ENCODE peak calls at places on chromosomes 6 and 20, in nine cellular contexts. S is left lung; O is stimulated activated CD4-positive, alpha-beta T cell treated with anti-CD3 and anti-CD28 coated beads, Interleukin-4, amount 100 ng/mL, for 48 hours; Y is EL; R is BE2C; A is mammary epithelial cell; U is activated CD4-positive, alpha-beta T cell treated with anti-CD3 and anti-CD28 coated beads for 4 hours; L is anterior cingulate cortex; N is HEK293T. X is an unnamed sample.

GRCh38 chr6:4371207-4371921 is 236.0 kb upstream of the ECI2 start:
- DNase-seq in S (no peak), O (no peak), Y (peak; percentile 82), R (no peak), A (no peak), U (no peak), L (no peak), N (no peak), X (peak; percentile 63)

GRCh38 chr6:169340395-169340794 is 86.7 kb upstream of the THBS2 start:
- DNase-seq in S (no peak), O (no peak), Y (no peak), R (peak; percentile 42), A (peak; percentile 79), U (no peak), L (no peak), N (no peak), X (no peak)

GRCh38 chr6:69026715-69027114 is 391.6 kb downstream of the ADGRB3 start:
- DNase-seq in S (no peak), O (no peak), Y (peak; percentile 21), R (no peak), A (no peak), U (no peak), L (no peak), N (no peak), X (peak; percentile 70)

GRCh38 chr6:27209659-27210269 is 37.7 kb upstream of the PRSS16 start:
- DNase-seq in S (no peak), O (no peak), Y (peak; percentile 12), R (peak; percentile 58), A (no peak), U (no peak), L (no peak), N (peak; percentile 27), X (peak; percentile 4)

GRCh38 chr20:52731086-52731485 is 241.1 kb upstream of the TSHZ2 start:
- DNase-seq in S (no peak), O (no peak), Y (no peak), R (no peak), A (no peak), U (no peak), L (no peak), N (no peak), X (peak; percentile 55)

GRCh38 chr6:90222724-90223198 is 73.9 kb downstream of the BACH2 start:
- DNase-seq in S (no peak), O (no peak), Y (peak; percentile 13), R (no peak), A (peak; percentile 87), U (peak; percentile 60), L (no peak), N (no peak), X (peak; percentile 94)

GRCh38 chr20:17665756-17666155 is 16.3 kb downstream of the RRBP1 start:
- DNase-seq in S (no peak), O (no peak), Y (peak; percentile 15), R (no peak), A (no peak), U (no peak), L (no peak), N (no peak), X (no peak)

GRCh38 chr20:56342783-56343182 is 16.0 kb upstream of the FAM210B start:
- DNase-seq in S (no peak), O (no peak), Y (no peak), R (no peak), A (no peak), U (no peak), L (no peak), N (no peak), X (no peak)

GRCh38 chr6:31686483-31686882 is 5.6 kb upstream of the LY6G5C start:
- DNase-seq in S (no peak), O (no peak), Y (no peak), R (no peak), A (no peak), U (no peak), L (no peak), N (no peak), X (no peak)

GRCh38 chr6:70327036-70327435 is 24.2 kb upstream of the COL9A1 start:
- DNase-seq in S (no peak), O (no peak), Y (no peak), R (no peak), A (no peak), U (no peak), L (no peak), N (no peak), X (no peak)

GRCh38 chr20:17210983-17211382 is 15.9 kb upstream of the PCSK2 start:
- DNase-seq in S (no peak), O (no peak), Y (peak; percentile 9), R (no peak), A (peak; percentile 40), U (no peak), L (no peak), N (no peak), X (peak; percentile 98)

GRCh38 chr6:10415593-10416480 is 963 bp upstream of the TFAP2A start:
- DNase-seq in S (no peak), O (no peak), Y (no peak), R (no peak), A (peak; percentile 47), U (no peak), L (no peak), N (no peak), X (no peak)

GRCh38 chr6:155455766-155456165 is at the start of gene NOX3:
- DNase-seq in S (no peak), O (no peak), Y (no peak), R (no peak), A (peak; percentile 37), U (no peak), L (no peak), N (no peak), X (peak; percentile 38)

GRCh38 chr6:31822038-31822821 is 5.3 kb upstream of the HSPA1B start:
- DNase-seq in S (peak; percentile 89), O (peak; percentile 36), Y (peak; percentile 81), R (peak; percentile 42), A (peak; percentile 76), U (peak; percentile 52), L (peak; percentile 73), N (peak; percentile 50), X (peak; percentile 87)

GRCh38 chr6:43077981-43078411 is 1.9 kb downstream of the PTK7 start:
- DNase-seq in S (no peak), O (no peak), Y (peak; percentile 63), R (no peak), A (no peak), U (no peak), L (no peak), N (no peak), X (no peak)

GRCh38 chr20:11799131-11799800 is 118.4 kb upstream of the BTBD3 start:
- DNase-seq in S (no peak), O (no peak), Y (no peak), R (no peak), A (no peak), U (no peak), L (no peak), N (no peak), X (no peak)

GRCh38 chr20:63635431-63636141 is 8.7 kb upstream of the GMEB2 start:
- DNase-seq in S (no peak), O (no peak), Y (no peak), R (no peak), A (no peak), U (peak; percentile 60), L (no peak), N (no peak), X (no peak)

GRCh38 chr6:13664703-13665352 is 46.8 kb downstream of the RANBP9 start:
- DNase-seq in S (no peak), O (no peak), Y (peak; percentile 28), R (no peak), A (no peak), U (no peak), L (no peak), N (no peak), X (no peak)

GRCh38 chr6:166365221-166365620 is 17.5 kb downstream of the MPC1 start:
- DNase-seq in S (no peak), O (no peak), Y (peak; percentile 14), R (no peak), A (no peak), U (no peak), L (no peak), N (no peak), X (no peak)

GRCh38 chr6:35178932-35179832 is 34.6 kb upstream of the SCUBE3 start:
- DNase-seq in S (no peak), O (no peak), Y (no peak), R (no peak), A (no peak), U (no peak), L (no peak), N (no peak), X (no peak)

GRCh38 chr20:8079976-8080375 is 52.1 kb upstream of the PLCB1 start:
- DNase-seq in S (no peak), O (no peak), Y (no peak), R (no peak), A (no peak), U (no peak), L (no peak), N (no peak), X (no peak)

GRCh38 chr6:75305573-75305972 is 21.0 kb upstream of the TMEM30A start:
- DNase-seq in S (no peak), O (no peak), Y (no peak), R (no peak), A (no peak), U (no peak), L (no peak), N (no peak), X (no peak)

GRCh38 chr6:63546697-63547096 is 25.6 kb upstream of the LOC128125822 start:
- DNase-seq in S (no peak), O (no peak), Y (no peak), R (no peak), A (no peak), U (no peak), L (no peak), N (no peak), X (no peak)

GRCh38 chr6:163892814-163893561 is 478.5 kb downstream of the QKI start:
- DNase-seq in S (peak; percentile 53), O (no peak), Y (no peak), R (no peak), A (no peak), U (no peak), L (no peak), N (no peak), X (no peak)

GRCh38 chr6:123641497-123641896 is 4.7 kb upstream of the TRDN start:
- DNase-seq in S (no peak), O (no peak), Y (no peak), R (no peak), A (no peak), U (no peak), L (no peak), N (no peak), X (no peak)

GRCh38 chr6:166297606-166298005 is 10.6 kb downstream of the PRR18 start:
- DNase-seq in S (no peak), O (no peak), Y (no peak), R (no peak), A (no peak), U (no peak), L (peak; percentile 91), N (no peak), X (no peak)

GRCh38 chr20:58447733-58448391 is 58.8 kb downstream of the VAPB start:
- DNase-seq in S (no peak), O (peak; percentile 38), Y (peak; percentile 55), R (peak; percentile 78), A (peak; percentile 29), U (peak; percentile 60), L (no peak), N (peak; percentile 64), X (peak; percentile 63)

GRCh38 chr20:5834436-5835005 is 84.3 kb downstream of the SHLD1 start:
- DNase-seq in S (no peak), O (no peak), Y (no peak), R (no peak), A (no peak), U (no peak), L (no peak), N (no peak), X (no peak)

GRCh38 chr6:35330541-35331119 is 11.7 kb upstream of the PPARD start:
- DNase-seq in S (no peak), O (no peak), Y (no peak), R (no peak), A (no peak), U (no peak), L (no peak), N (peak; percentile 0), X (no peak)

X was measured in kidney tubule cell.